ENCODE peak calls at places on chromosomes 16 and 17, in eight cellular contexts. L is body of pancreas, D is lower lobe of right lung, X is heart left ventricle, Q is HCT116, T is GM23338, P is A549, C is thoracic aorta. F is an unnamed sample.
A peak's percentile ranks its signal among the peaks of the same experiment; 100 is the strongest.

GRCh38 chr17:61520897-61521296 is 68.7 kb downstream of the TBX4 start:
- ATAC-seq in L (no peak), D (no peak), X (no peak), Q (no peak), T (no peak), P (no peak), C (no peak), F (no peak)

GRCh38 chr17:5955764-5956163 is 114.4 kb upstream of the WSCD1 start:
- ATAC-seq in L (no peak), D (no peak), X (no peak), Q (no peak), T (no peak), P (no peak), C (no peak), F (no peak)

GRCh38 chr16:48194828-48195566 is 39.2 kb upstream of the ABCC12 start:
- ATAC-seq in L (peak; percentile 42), D (no peak), X (no peak), Q (no peak), T (no peak), P (no peak), C (no peak), F (no peak)

GRCh38 chr17:36017799-36018198 is at the start of gene CCL23:
- ATAC-seq in L (no peak), D (peak; percentile 44), X (peak; percentile 51), Q (no peak), T (no peak), P (peak; percentile 33), C (no peak), F (no peak)

GRCh38 chr17:17724991-17725852 is 44.0 kb downstream of the RAI1 start:
- ATAC-seq in L (no peak), D (no peak), X (no peak), Q (no peak), T (peak; percentile 15), P (no peak), C (no peak), F (no peak)

GRCh38 chr16:2753523-2754020 is 1.1 kb downstream of the SRRM2 start:
- ATAC-seq in L (no peak), D (no peak), X (no peak), Q (no peak), T (no peak), P (no peak), C (no peak), F (no peak)

GRCh38 chr16:86044881-86045600 is 146.1 kb downstream of the IRF8 start:
- ATAC-seq in L (no peak), D (no peak), X (no peak), Q (no peak), T (no peak), P (no peak), C (no peak), F (no peak)

GRCh38 chr16:71311553-71312158 is 22.5 kb upstream of the CMTR2 start:
- ATAC-seq in L (no peak), D (no peak), X (no peak), Q (peak; percentile 59), T (peak; percentile 93), P (no peak), C (no peak), F (no peak)

GRCh38 chr16:68270353-68270752 is 6.0 kb downstream of the SLC7A6 start:
- ATAC-seq in L (no peak), D (no peak), X (no peak), Q (no peak), T (no peak), P (no peak), C (no peak), F (no peak)

DNA sequence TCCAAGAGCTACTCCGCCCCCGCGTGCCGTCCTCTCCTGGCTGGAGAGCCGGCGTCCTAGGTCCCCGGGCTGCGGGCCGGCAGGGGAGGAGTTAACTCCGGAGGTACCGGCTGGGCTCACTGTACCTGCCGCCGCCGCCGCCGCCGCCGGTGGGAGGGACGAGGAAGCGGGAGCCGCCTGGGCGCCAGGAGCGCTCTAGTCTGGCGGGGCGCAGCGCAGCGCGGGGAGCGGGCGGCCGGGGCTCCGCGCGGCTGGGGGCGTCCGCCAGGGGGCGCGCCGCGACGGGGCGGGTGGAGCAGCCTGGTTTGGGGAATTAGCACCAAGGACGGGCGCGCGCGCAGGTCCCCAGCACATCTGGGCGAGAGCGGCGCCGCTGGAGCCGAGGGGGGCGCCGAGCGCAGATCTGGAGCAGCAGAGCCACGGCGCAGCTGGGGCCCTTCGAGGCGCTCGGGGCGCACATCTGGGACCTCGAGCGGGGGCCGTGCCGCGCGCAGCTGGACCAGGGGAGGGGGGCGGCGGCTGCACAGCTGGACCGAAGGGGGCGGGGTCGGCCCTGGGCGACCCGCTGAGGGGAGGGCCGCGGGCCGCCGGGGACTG is at the start of gene NXPH3:
- ATAC-seq in L (peak; percentile 63), D (peak; percentile 82), X (peak; percentile 58), Q (peak; percentile 83), T (peak; percentile 66), P (peak; percentile 50), C (peak; percentile 23), F (peak; percentile 81)
- TF ChIP-seq CTCF in L (peak; percentile 31), D (peak; percentile 53), X (peak; percentile 60), Q (peak; percentile 16), T (peak; percentile 17), P (peak; percentile 96), C (peak; percentile 46), F (peak; percentile 89)

DNA sequence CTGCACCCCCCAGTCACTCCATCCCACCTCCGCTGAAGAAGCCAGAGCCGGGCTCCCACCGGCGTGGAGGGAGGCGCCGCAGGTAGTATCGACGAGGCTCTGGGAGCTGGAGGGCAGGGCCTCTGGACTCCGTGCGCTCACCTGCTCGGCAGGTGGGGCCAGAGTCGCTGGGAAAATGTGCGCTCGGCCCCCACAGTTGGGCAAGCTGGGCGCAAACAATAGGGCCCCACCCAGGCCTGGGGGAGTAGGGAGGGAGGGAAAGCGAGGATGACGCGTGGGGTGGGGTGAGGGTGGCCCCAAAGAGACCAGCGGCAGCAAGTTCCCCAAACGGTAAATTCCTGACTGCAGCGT is 660 bp downstream of the JUP start:
- ATAC-seq in L (peak; percentile 16), D (peak; percentile 69), X (peak; percentile 0), Q (peak; percentile 25), T (peak; percentile 35), P (peak; percentile 5), C (no peak), F (no peak)
- H3K4me3 ChIP-seq in L (peak overlapping the region; percentile 64), D (peak overlapping the region; percentile 84), X (peak overlapping the region; percentile 88), Q (peak overlapping the region; percentile 78), T (peak overlapping the region; percentile 88), P (peak overlapping the region; percentile 83), C (peak overlapping the region; percentile 88), F (peak overlapping the region; percentile 71)

GRCh38 chr17:14768923-14769322 is 468.0 kb downstream of the HS3ST3B1 start:
- ATAC-seq in L (no peak), D (no peak), X (no peak), Q (no peak), T (no peak), P (no peak), C (no peak), F (no peak)
- TF ChIP-seq CTCF in L (no peak), D (no peak), X (no peak), Q (no peak), T (no peak), P (no peak), C (no peak), F (no peak)

DNA sequence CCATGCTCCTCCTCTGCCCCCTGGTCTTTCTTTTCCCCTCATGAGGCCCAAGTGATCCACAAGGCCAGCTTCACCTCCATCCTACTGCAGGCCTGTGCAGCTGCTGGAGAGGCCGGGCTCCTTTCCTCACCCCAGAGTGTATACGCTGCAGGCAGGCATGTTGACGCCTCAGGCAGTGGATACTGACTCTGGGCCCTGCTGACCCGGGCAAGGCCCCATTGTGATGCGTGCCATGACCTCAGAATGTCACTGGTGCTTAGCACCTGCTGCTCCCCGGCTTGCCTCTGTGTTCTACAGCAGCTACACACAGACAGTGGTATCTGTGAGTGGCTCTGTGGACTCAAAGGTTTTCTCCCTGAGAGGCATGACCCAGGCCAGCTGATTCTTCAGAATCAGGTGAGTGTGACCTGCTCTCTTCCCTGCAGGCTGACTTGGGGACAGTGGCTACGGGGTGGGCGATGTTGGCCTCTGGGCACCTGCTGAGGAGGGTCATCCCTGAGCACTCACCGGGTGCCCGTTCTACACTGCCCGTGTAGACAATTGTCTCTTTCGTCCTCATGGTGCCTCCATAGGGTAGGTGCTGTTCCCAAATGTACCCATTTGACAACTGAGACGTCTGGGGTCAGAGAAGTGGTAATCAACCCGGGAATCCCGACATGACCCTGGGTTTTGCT is 74.6 kb downstream of the GOSR1 start:
- ATAC-seq in L (no peak), D (no peak), X (no peak), Q (no peak), T (peak; percentile 15), P (no peak), C (no peak), F (no peak)
- H3K4me3 ChIP-seq in L (no peak overlapping the region), D (no peak overlapping the region), X (no peak overlapping the region), Q (no peak overlapping the region), T (no peak overlapping the region), P (no peak overlapping the region), C (no peak overlapping the region), F (no peak overlapping the region)

DNA sequence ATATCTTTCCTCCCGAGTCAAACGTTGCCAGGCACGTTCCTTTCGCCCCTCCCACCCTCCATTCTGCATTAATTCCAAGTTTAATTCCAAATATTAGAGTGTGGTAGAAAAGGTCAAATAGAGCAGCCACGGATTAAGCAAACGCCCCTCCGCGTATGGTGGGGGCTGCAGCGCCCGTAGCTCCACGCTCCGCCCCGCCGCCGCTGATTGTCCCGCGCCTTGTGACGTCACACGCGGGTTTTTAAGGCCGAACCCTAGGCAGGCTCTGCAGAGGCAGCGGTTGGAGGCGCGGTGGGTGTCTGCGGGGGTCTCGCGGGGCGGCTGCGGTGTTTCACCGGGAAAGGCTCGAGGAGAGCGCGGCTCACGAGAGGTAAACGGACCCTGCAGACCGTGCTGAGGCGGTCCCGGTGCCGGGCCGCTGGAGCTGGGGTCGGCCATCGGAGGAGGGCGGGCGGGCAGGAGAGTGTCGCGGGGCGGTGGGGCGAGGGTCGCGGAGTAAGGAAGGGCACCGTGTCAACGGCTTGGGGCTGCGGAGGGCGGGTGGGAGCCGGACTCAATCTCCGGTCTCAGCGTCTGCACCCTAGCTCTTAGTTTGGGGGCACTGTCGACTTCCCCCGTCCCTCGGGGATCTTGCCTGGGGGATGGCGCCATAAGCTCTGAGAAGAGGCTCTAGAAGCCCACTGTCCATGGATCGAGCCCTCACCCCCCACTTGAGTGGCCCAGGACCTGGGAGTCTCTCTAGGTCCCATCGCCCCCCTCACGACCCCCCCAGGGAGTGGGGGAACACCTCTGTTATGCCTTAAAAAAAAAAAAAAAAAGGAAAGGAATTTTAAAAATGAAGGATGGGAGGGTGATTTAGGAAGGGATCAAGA is at the start of gene ARL4D:
- ATAC-seq in L (peak; percentile 82), D (peak; percentile 91), X (peak; percentile 90), Q (peak; percentile 88), T (peak; percentile 82), P (peak; percentile 75), C (peak; percentile 61), F (peak; percentile 87)
- TF ChIP-seq CTCF in L (no peak), D (no peak), X (no peak), Q (no peak), T (no peak), P (no peak), C (no peak), F (peak; percentile 6)

DNA sequence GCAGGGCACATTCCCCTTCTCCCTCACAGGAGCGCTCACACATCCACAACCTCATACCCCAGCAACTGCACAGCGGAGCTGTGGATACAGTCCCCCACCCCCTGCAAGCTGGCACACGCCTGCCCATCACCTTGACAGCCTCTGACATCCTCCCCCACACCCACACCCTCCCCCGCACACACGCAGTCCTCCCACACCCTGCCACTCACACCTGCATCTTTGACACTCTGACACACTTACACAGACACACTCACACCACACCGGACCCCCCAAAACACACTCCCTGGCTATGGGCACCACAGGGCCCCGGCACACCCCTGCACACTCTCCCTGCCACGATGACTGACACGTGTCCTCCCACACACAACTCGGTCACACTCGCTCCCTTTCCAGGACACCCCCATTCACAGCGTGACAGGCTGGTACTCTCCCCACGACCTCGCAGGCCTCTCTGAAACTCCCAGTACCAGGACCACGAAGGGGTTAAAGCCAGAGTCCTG is 531 bp upstream of the PPP1R1B start:
- ATAC-seq in L (no peak), D (no peak), X (no peak), Q (no peak), T (no peak), P (no peak), C (no peak), F (no peak)
- H3K4me3 ChIP-seq in L (no peak overlapping the region), D (peak overlapping the region; percentile 49), X (peak overlapping the region; percentile 52), Q (no peak overlapping the region), T (peak overlapping the region; percentile 91), P (no peak overlapping the region), C (no peak overlapping the region), F (peak overlapping the region; percentile 46)

F was measured in gastroesophageal sphincter.